ENCODE peak calls at places on chromosomes 5 and 9, in nine cellular contexts. W, C, S, K, F, G, L, Y and Q are unnamed samples.

GRCh38 chr9:114031948-114032688 is 46.0 kb downstream of the AMBP start:
- DNase-seq in W (no peak), F (no peak), L (no peak), K (no peak), G (no peak), C (no peak), Y (no peak), S (no peak), Q (no peak)

GRCh38 chr5:86095106-86095505 is 522.6 kb upstream of the COX7C start:
- DNase-seq in G (no peak), Y (no peak), F (no peak), L (no peak), C (no peak), W (no peak), K (no peak), S (no peak), Q (no peak)

GRCh38 chr9:95027914-95028854 is 289.3 kb downstream of the FANCC start:
- DNase-seq in G (no peak), S (peak), Y (peak), K (no peak), L (no peak), W (no peak), F (no peak), C (no peak), Q (no peak)

GRCh38 chr5:38648703-38649291 is 92.4 kb upstream of the LIFR start:
- DNase-seq in G (no peak), K (no peak), Y (no peak), C (no peak), L (no peak), F (no peak), S (no peak), W (no peak), Q (no peak)

GRCh38 chr5:120252839-120253238 is 211.3 kb upstream of the PRR16 start:
- DNase-seq in C (no peak), Y (peak), L (no peak), F (no peak), K (peak), G (no peak), W (no peak), S (peak), Q (peak)

GRCh38 chr5:3594514-3595101 is 1.0 kb upstream of the IRX1 start:
- DNase-seq in F (no peak), W (no peak), Y (peak), G (no peak), C (no peak), L (no peak), K (no peak), S (peak), Q (peak)

GRCh38 chr5:138179277-138179857 is 455 bp downstream of the KIF20A start:
- DNase-seq in G (no peak), C (no peak), K (no peak), S (peak), L (no peak), F (no peak), Y (peak), W (no peak), Q (peak)

GRCh38 chr5:194603-195209 is 3.4 kb downstream of the LRRC14B start:
- DNase-seq in F (no peak), L (no peak), C (no peak), G (no peak), W (no peak), K (no peak), Y (no peak), S (no peak), Q (no peak)

GRCh38 chr5:28397502-28397941 is 1359.1 kb upstream of the CDH9 start:
- DNase-seq in G (no peak), Y (peak), W (no peak), L (no peak), C (no peak), F (no peak), S (no peak), K (peak), Q (no peak)

GRCh38 chr9:95772320-95773060 is 103.0 kb upstream of the ERCC6L2 start:
- DNase-seq in K (peak), L (no peak), F (peak), G (no peak), W (no peak), C (peak), Y (peak), S (peak), Q (peak)

GRCh38 chr5:134249469-134250379 is 23.9 kb upstream of the PPP2CA start:
- DNase-seq in G (peak), F (no peak), C (no peak), Y (peak), L (no peak), S (peak), K (no peak), W (no peak), Q (no peak)

GRCh38 chr9:6230037-6230778 is 14.6 kb downstream of the IL33 start:
- DNase-seq in C (no peak), L (no peak), W (no peak), F (no peak), Y (peak), K (peak), G (no peak), S (no peak), Q (no peak)

GRCh38 chr9:93127395-93127911 is 6.6 kb downstream of the NINJ1 start:
- DNase-seq in W (no peak), Y (no peak), K (peak), L (no peak), C (no peak), S (no peak), F (no peak), G (no peak), Q (no peak)

GRCh38 chr5:173396311-173396993 is 68.2 kb upstream of the STC2 start:
- DNase-seq in F (no peak), L (no peak), S (no peak), W (no peak), G (peak), Y (no peak), K (no peak), C (no peak), Q (peak)

GRCh38 chr5:40383719-40384651 is 295.7 kb upstream of the PTGER4 start:
- DNase-seq in G (no peak), S (no peak), W (no peak), F (no peak), L (peak), K (peak), C (no peak), Y (peak), Q (no peak)

GRCh38 chr5:76838481-76839261 is 11.1 kb upstream of the S100Z start:
- DNase-seq in S (no peak), G (no peak), L (no peak), C (no peak), K (peak), W (no peak), F (no peak), Y (peak), Q (no peak)

GRCh38 chr9:113572076-113572861 is 108.7 kb downstream of the RGS3 start:
- DNase-seq in F (no peak), K (peak), S (no peak), G (no peak), W (no peak), C (no peak), L (no peak), Y (no peak), Q (no peak)

GRCh38 chr5:169416583-169417196 is 115.8 kb upstream of the SLIT3 start:
- DNase-seq in G (no peak), K (peak), L (no peak), Y (peak), S (peak), F (no peak), C (no peak), W (no peak), Q (peak)

GRCh38 chr9:131622536-131622935 is 77.2 kb downstream of the PRRT1B start:
- DNase-seq in C (no peak), F (no peak), Y (no peak), K (no peak), S (no peak), L (no peak), G (no peak), W (no peak), Q (no peak)

GRCh38 chr5:179229331-179229761 is 115.9 kb downstream of the ADAMTS2 start:
- DNase-seq in W (no peak), C (no peak), F (no peak), S (no peak), L (no peak), Y (no peak), G (no peak), K (no peak), Q (no peak)

GRCh38 chr5:173318881-173319609 is 9.2 kb downstream of the STC2 start:
- DNase-seq in C (no peak), F (no peak), W (no peak), K (peak), Y (peak), L (no peak), S (no peak), G (no peak), Q (no peak)

GRCh38 chr9:113241161-113241560 is 19.8 kb downstream of the SLC31A1 start:
- DNase-seq in S (no peak), F (no peak), G (no peak), Y (no peak), W (no peak), K (no peak), L (no peak), C (no peak), Q (no peak)

GRCh38 chr5:7686794-7687193 is 164.1 kb downstream of the CFAP90 start:
- DNase-seq in K (no peak), F (no peak), Y (no peak), G (no peak), W (no peak), S (peak), C (no peak), L (no peak), Q (peak)

GRCh38 chr5:93582677-93583524 is at the start of gene NR2F1:
- DNase-seq in L (no peak), Y (peak), K (peak), F (no peak), W (no peak), G (peak), S (peak), C (no peak), Q (peak)

GRCh38 chr5:32572778-32573480 is 12.4 kb upstream of the SUB1 start:
- DNase-seq in S (no peak), F (no peak), K (no peak), W (no peak), C (no peak), L (no peak), G (no peak), Y (no peak), Q (no peak)

GRCh38 chr9:4799775-4800174 is 7.0 kb downstream of the RCL1 start:
- DNase-seq in L (no peak), K (no peak), S (no peak), Y (no peak), C (no peak), G (no peak), F (no peak), W (no peak), Q (no peak)

GRCh38 chr5:179840766-179841165 is 17.9 kb downstream of the MRNIP start:
- DNase-seq in C (no peak), Y (no peak), F (no peak), W (no peak), S (no peak), K (no peak), G (no peak), L (no peak), Q (no peak)

GRCh38 chr9:129323999-129324553 is 146.0 kb upstream of the IER5L start:
- DNase-seq in S (no peak), W (no peak), F (no peak), K (no peak), Y (no peak), C (no peak), G (no peak), L (no peak), Q (no peak)

GRCh38 chr5:136143312-136143711 is 10.7 kb downstream of the SMAD5 start:
- DNase-seq in L (no peak), W (no peak), F (no peak), G (no peak), C (no peak), Y (no peak), S (no peak), K (no peak), Q (no peak)

GRCh38 chr5:53303105-53303504 is 177.3 kb upstream of the FST start:
- DNase-seq in L (no peak), G (no peak), K (peak), Y (peak), S (no peak), W (no peak), F (no peak), C (no peak), Q (no peak)

GRCh38 chr9:91185193-91185886 is 176.4 kb downstream of the AUH start:
- DNase-seq in S (no peak), G (no peak), W (no peak), K (no peak), C (no peak), L (no peak), Y (no peak), F (no peak), Q (no peak)

GRCh38 chr5:10611290-10611689 is 47.4 kb downstream of the ANKRD33B start:
- DNase-seq in K (peak), C (no peak), L (no peak), W (no peak), G (no peak), S (no peak), Y (no peak), F (no peak), Q (no peak)

GRCh38 chr9:137428841-137429545 is 5.8 kb downstream of the NOXA1 start:
- DNase-seq in L (no peak), C (no peak), Y (no peak), S (no peak), G (no peak), W (no peak), K (no peak), F (no peak), Q (no peak)

GRCh38 chr5:10454591-10455272 is 13.1 kb downstream of the ROPN1L start:
- DNase-seq in L (no peak), C (no peak), K (peak), Y (peak), G (no peak), W (no peak), F (no peak), S (no peak), Q (no peak)